ENCODE peak calls at places on chromosome 9, in six cellular contexts. N, B, J, L, U and R are unnamed samples.

GRCh38 chr9:312596-313320 is 98.1 kb downstream of the DOCK8 start:
- DNase-seq in N (no peak), B (no peak), J (no peak), L (no peak), U (no peak), R (no peak)

GRCh38 chr9:23933348-23933747 is 107.3 kb upstream of the ELAVL2 start:
- DNase-seq in N (no peak), B (no peak), J (no peak), L (no peak), U (no peak), R (no peak)

GRCh38 chr9:100011062-100011681 is 87.6 kb downstream of the ERP44 start:
- DNase-seq in N (no peak), B (no peak), J (no peak), L (peak; percentile 60), U (peak; percentile 51), R (no peak)

GRCh38 chr9:114624656-114625055 is 13.6 kb downstream of the TMEM268 start:
- DNase-seq in N (no peak), B (no peak), J (no peak), L (no peak), U (no peak), R (no peak)

GRCh38 chr9:99054581-99054980 is 50.3 kb upstream of the TGFBR1 start:
- DNase-seq in N (no peak), B (no peak), J (no peak), L (peak; percentile 61), U (no peak), R (no peak)

GRCh38 chr9:114911167-114911821 is 19.1 kb downstream of the TNFSF8 start:
- DNase-seq in N (no peak), B (no peak), J (no peak), L (peak; percentile 69), U (peak; percentile 51), R (no peak)

GRCh38 chr9:136326777-136327312 is 494 bp upstream of the GPSM1 start:
- DNase-seq in N (no peak), B (no peak), J (no peak), L (peak; percentile 29), U (no peak), R (no peak)

GRCh38 chr9:12775373-12775962 is 648 bp downstream of the LURAP1L start:
- DNase-seq in N (no peak), B (peak; percentile 20), J (no peak), L (peak; percentile 52), U (peak; percentile 47), R (no peak)

GRCh38 chr9:121741198-121741918 is 89.9 kb downstream of the DAB2IP start:
- DNase-seq in N (no peak), B (no peak), J (no peak), L (no peak), U (no peak), R (no peak)

GRCh38 chr9:37645903-37646506 is 4.7 kb upstream of the FRMPD1 start:
- DNase-seq in N (no peak), B (no peak), J (no peak), L (no peak), U (no peak), R (no peak)

GRCh38 chr9:77498891-77499290 is 149.2 kb downstream of the GNA14 start:
- DNase-seq in N (no peak), B (no peak), J (no peak), L (no peak), U (no peak), R (no peak)

GRCh38 chr9:91071185-91071990 is 269.8 kb downstream of the SYK start:
- DNase-seq in N (no peak), B (no peak), J (no peak), L (peak; percentile 94), U (no peak), R (no peak)

GRCh38 chr9:114580609-114581193 is 6.9 kb upstream of the ATP6V1G1 start:
- DNase-seq in N (no peak), B (no peak), J (no peak), L (no peak), U (no peak), R (no peak)

GRCh38 chr9:114061830-114062474 is 16.1 kb downstream of the AMBP start:
- DNase-seq in N (no peak), B (peak; percentile 4), J (no peak), L (no peak), U (no peak), R (no peak)

GRCh38 chr9:2267171-2267740 is 252.1 kb downstream of the SMARCA2 start:
- DNase-seq in N (no peak), B (peak; percentile 33), J (peak; percentile 72), L (peak; percentile 50), U (no peak), R (no peak)

GRCh38 chr9:99398241-99398640 is 176.2 kb downstream of the SEC61B start:
- DNase-seq in N (no peak), B (no peak), J (no peak), L (peak; percentile 27), U (no peak), R (no peak)

GRCh38 chr9:120330031-120330430 is 249.9 kb downstream of the CDK5RAP2 start:
- DNase-seq in N (no peak), B (no peak), J (no peak), L (no peak), U (no peak), R (no peak)

GRCh38 chr9:33762343-33762742 is 33.0 kb upstream of the PRSS3 start:
- DNase-seq in N (no peak), B (no peak), J (no peak), L (no peak), U (no peak), R (no peak)

GRCh38 chr9:128103589-128103962 is 24.0 kb downstream of the PTGES2 start:
- DNase-seq in N (no peak), B (peak; percentile 41), J (peak; percentile 11), L (no peak), U (no peak), R (no peak)

GRCh38 chr9:33329996-33330395 is 39.7 kb downstream of the NFX1 start:
- DNase-seq in N (no peak), B (no peak), J (no peak), L (peak; percentile 80), U (no peak), R (no peak)

GRCh38 chr9:34405719-34406118 is 29.0 kb upstream of the MYORG start:
- DNase-seq in N (no peak), B (no peak), J (no peak), L (peak; percentile 86), U (no peak), R (no peak)

GRCh38 chr9:78565481-78565880 is 268.6 kb downstream of the PSAT1 start:
- DNase-seq in N (no peak), B (no peak), J (no peak), L (no peak), U (no peak), R (no peak)

GRCh38 chr9:98654247-98654646 is 54.5 kb downstream of the GABBR2 start:
- DNase-seq in N (no peak), B (no peak), J (no peak), L (peak; percentile 98), U (no peak), R (no peak)

GRCh38 chr9:26324787-26325186 is 567.8 kb downstream of the CAAP1 start:
- DNase-seq in N (no peak), B (peak; percentile 14), J (no peak), L (no peak), U (no peak), R (no peak)

GRCh38 chr9:122350577-122351355 is 20.1 kb upstream of the PTGS1 start:
- DNase-seq in N (peak; percentile 32), B (peak; percentile 78), J (peak; percentile 77), L (peak; percentile 81), U (peak; percentile 72), R (peak; percentile 42)

GRCh38 chr9:104858271-104858670 is 69.7 kb downstream of the ABCA1 start:
- DNase-seq in N (no peak), B (no peak), J (no peak), L (peak; percentile 95), U (no peak), R (no peak)

GRCh38 chr9:104854613-104855012 is 73.3 kb downstream of the ABCA1 start:
- DNase-seq in N (no peak), B (no peak), J (no peak), L (no peak), U (no peak), R (no peak)

GRCh38 chr9:104858846-104859245 is 69.1 kb downstream of the ABCA1 start:
- DNase-seq in N (no peak), B (no peak), J (no peak), L (peak; percentile 58), U (no peak), R (no peak)

GRCh38 chr9:104856413-104856941 is 71.5 kb downstream of the ABCA1 start:
- DNase-seq in N (no peak), B (no peak), J (no peak), L (peak; percentile 65), U (no peak), R (no peak)

GRCh38 chr9:104855837-104856236 is 72.1 kb downstream of the ABCA1 start:
- DNase-seq in N (no peak), B (no peak), J (no peak), L (no peak), U (no peak), R (no peak)
- H3K27ac ChIP-seq in N (no peak overlapping the region), B (no peak overlapping the region), J (no peak overlapping the region), L (no peak overlapping the region), U (no peak overlapping the region), R (no peak overlapping the region)

DNA sequence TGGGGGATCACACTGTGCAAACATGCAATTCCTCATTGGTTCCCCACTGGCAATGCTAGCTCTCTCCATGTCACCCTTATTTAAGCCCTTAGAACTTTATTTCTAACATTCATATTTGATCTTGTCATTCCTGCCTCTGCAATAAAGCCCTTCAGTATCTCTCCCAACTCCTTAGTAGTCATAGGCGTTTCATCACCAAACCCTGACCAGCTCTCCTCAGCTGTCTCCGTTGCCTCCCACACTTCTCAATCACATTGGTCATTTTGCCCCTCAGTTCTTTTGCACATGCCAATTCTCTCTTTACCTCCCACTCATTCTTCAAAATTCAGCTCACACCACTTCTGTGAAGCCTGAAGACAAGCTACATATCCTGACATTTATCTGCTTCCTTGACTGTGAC is 2.8 kb upstream of the RUSC2 start:
- DNase-seq in N (no peak), B (no peak), J (no peak), L (peak; percentile 69), U (no peak), R (no peak)
- H3K27ac ChIP-seq in N (no peak overlapping the region), B (no peak overlapping the region), J (no peak overlapping the region), L (peak overlapping the region; percentile 98), U (no peak overlapping the region), R (no peak overlapping the region)

GRCh38 chr9:134344068-134344820 is 18.0 kb downstream of the RXRA start:
- DNase-seq in N (no peak), B (no peak), J (peak; percentile 75), L (no peak), U (no peak), R (no peak)

GRCh38 chr9:134344821-134345310 is 18.6 kb downstream of the RXRA start:
- DNase-seq in N (no peak), B (no peak), J (no peak), L (no peak), U (no peak), R (no peak)

GRCh38 chr9:134341929-134342745 is 15.9 kb downstream of the RXRA start:
- DNase-seq in N (no peak), B (no peak), J (no peak), L (no peak), U (no peak), R (no peak)

GRCh38 chr9:134342746-134343115 is 16.5 kb downstream of the RXRA start:
- DNase-seq in N (no peak), B (no peak), J (no peak), L (no peak), U (no peak), R (no peak)

GRCh38 chr9:134343637-134344036 is 17.4 kb downstream of the RXRA start:
- DNase-seq in N (no peak), B (no peak), J (no peak), L (no peak), U (no peak), R (no peak)
- H3K27ac ChIP-seq in N (peak overlapping the region; percentile 58), B (peak overlapping the region; percentile 29), J (peak overlapping the region; percentile 16), L (no peak overlapping the region), U (no peak overlapping the region), R (peak overlapping the region; percentile 68)

GRCh38 chr9:107504585-107505455 is 15.3 kb upstream of the KLF4 start:
- DNase-seq in N (no peak), B (no peak), J (no peak), L (peak; percentile 97), U (no peak), R (no peak)
- H3K27ac ChIP-seq in N (no peak overlapping the region), B (no peak overlapping the region), J (no peak overlapping the region), L (peak overlapping the region; percentile 67), U (no peak overlapping the region), R (no peak overlapping the region)